ENCODE peak calls at places on chromosomes 6 and 20, in seven cellular contexts. W, N, R, V, I, F and Y are unnamed samples. For H3K36me3, the result is how much of the 10 kb centered on the place peaks cover.

GRCh38 chr6:53723331-53723730 is 57.8 kb upstream of the KLHL31 start:
- DNase-seq in I (no peak), V (no peak), F (no peak), R (no peak), N (no peak), W (no peak), Y (no peak)

GRCh38 chr6:38350882-38351281 is 288.8 kb downstream of the BTBD9 start:
- DNase-seq in R (no peak), V (no peak), F (no peak), W (no peak), I (no peak), N (peak), Y (no peak)

GRCh38 chr6:93468291-93468690 is 48.9 kb upstream of the EPHA7 start:
- DNase-seq in N (no peak), W (no peak), R (no peak), I (no peak), F (no peak), V (no peak), Y (no peak)

GRCh38 chr20:19936801-19937583 is 80.2 kb upstream of the NAA20 start:
- DNase-seq in N (no peak), R (no peak), F (peak), W (no peak), I (no peak), V (no peak), Y (no peak)

GRCh38 chr6:16765235-16765634 is 4.0 kb upstream of the ATXN1 start:
- DNase-seq in I (no peak), R (no peak), N (no peak), V (no peak), F (no peak), W (no peak), Y (no peak)

GRCh38 chr6:11902527-11902926 is 109.6 kb upstream of the HIVEP1 start:
- DNase-seq in F (no peak), R (no peak), I (no peak), W (no peak), N (no peak), V (no peak), Y (no peak)

GRCh38 chr6:36150283-36150682 is 20.0 kb downstream of the MAPK13 start:
- DNase-seq in R (no peak), V (no peak), W (no peak), I (no peak), N (no peak), F (no peak), Y (no peak)

GRCh38 chr6:11288065-11288464 is 55.6 kb upstream of the NEDD9 start:
- DNase-seq in N (no peak), F (no peak), R (no peak), I (peak), V (no peak), W (peak), Y (no peak)

GRCh38 chr20:40686434-40686882 is 2.6 kb downstream of the MAFB start:
- DNase-seq in R (no peak), W (no peak), I (no peak), F (no peak), N (no peak), V (no peak), Y (no peak)

GRCh38 chr6:10598084-10598960 is 77.2 kb downstream of the GCNT2 start:
- DNase-seq in R (no peak), V (no peak), I (no peak), N (no peak), F (no peak), W (no peak), Y (no peak)

GRCh38 chr20:57717797-57718196 is 8.0 kb upstream of the PMEPA1 start:
- DNase-seq in W (no peak), F (no peak), I (no peak), R (no peak), V (no peak), N (no peak), Y (no peak)

GRCh38 chr20:8858181-8858794 is 210.6 kb upstream of the PLCB4 start:
- DNase-seq in N (peak), R (no peak), I (no peak), W (no peak), F (peak), V (no peak), Y (no peak)

GRCh38 chr6:127879685-127880084 is 21.2 kb downstream of the THEMIS start:
- DNase-seq in I (no peak), V (no peak), W (no peak), F (no peak), N (peak), R (no peak), Y (no peak)

GRCh38 chr6:137233561-137234504 is 14.6 kb upstream of the IFNGR1 start:
- DNase-seq in W (no peak), I (no peak), N (peak), F (no peak), R (no peak), V (no peak), Y (no peak)

GRCh38 chr6:159056941-159057340 is 12.2 kb upstream of the TAGAP start:
- DNase-seq in R (no peak), V (no peak), W (no peak), I (no peak), F (no peak), N (no peak), Y (no peak)

GRCh38 chr6:155939253-155939652 is 483.6 kb upstream of the NOX3 start:
- DNase-seq in V (no peak), R (no peak), F (no peak), I (no peak), W (no peak), N (no peak), Y (no peak)

GRCh38 chr6:126957721-126958120 is 160.8 kb upstream of the RSPO3 start:
- DNase-seq in N (no peak), R (no peak), W (no peak), V (no peak), F (no peak), I (no peak), Y (no peak)

GRCh38 chr6:169723991-169724553 is at the start of gene PHF10:
- DNase-seq in F (peak), V (peak), N (no peak), R (no peak), I (no peak), W (no peak), Y (peak)

DNA sequence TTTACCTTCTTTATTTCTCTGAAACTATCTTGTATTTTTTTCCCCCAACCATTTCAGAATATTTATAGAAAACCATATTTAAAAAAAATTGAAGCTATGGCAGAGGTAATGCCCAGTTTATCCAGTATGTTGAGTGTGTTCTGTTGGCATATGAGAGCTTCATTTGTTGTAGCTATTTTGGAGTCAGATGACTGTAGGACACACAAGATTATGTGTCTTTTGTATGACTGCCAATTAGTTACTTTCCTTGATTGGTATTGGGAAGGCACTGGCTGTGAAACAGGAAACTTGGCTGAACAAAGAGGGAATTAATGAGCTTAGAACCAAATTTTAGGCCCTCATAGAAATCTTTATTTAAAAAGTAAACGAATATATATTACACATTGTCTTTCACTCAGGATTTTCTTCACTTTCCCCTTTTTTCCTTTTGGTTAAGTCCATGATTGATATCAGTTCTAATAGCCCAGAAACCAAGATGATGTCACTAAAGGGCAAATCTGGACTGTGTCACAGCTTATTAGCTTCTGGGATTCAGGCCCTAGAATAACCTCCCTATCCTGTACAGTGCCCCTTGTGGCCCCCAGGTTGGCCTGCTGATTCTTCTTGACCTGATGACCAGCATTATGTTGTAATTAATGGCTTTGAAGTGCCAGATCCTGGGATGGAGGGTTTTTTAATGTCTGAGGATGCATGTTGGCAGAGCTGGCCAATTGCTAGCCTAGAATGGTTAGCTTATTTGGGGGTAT is 10.1 kb downstream of the CDC5L start:
- DNase-seq in R (no peak), F (no peak), N (no peak), I (no peak), W (no peak), V (no peak), Y (no peak)
- TF ChIP-seq CTCF in R (peak), F (no peak), N (no peak), I (no peak), W (no peak), V (no peak), Y (no peak)

GRCh38 chr6:40672118-40672517 is 85.0 kb upstream of the LRFN2 start:
- DNase-seq in N (no peak), V (no peak), I (no peak), W (no peak), F (no peak), R (no peak), Y (no peak)
- TF ChIP-seq POLR2A in N (no peak), V (no peak), I (no peak), W (no peak), F (no peak), R (no peak), Y (no peak)

DNA sequence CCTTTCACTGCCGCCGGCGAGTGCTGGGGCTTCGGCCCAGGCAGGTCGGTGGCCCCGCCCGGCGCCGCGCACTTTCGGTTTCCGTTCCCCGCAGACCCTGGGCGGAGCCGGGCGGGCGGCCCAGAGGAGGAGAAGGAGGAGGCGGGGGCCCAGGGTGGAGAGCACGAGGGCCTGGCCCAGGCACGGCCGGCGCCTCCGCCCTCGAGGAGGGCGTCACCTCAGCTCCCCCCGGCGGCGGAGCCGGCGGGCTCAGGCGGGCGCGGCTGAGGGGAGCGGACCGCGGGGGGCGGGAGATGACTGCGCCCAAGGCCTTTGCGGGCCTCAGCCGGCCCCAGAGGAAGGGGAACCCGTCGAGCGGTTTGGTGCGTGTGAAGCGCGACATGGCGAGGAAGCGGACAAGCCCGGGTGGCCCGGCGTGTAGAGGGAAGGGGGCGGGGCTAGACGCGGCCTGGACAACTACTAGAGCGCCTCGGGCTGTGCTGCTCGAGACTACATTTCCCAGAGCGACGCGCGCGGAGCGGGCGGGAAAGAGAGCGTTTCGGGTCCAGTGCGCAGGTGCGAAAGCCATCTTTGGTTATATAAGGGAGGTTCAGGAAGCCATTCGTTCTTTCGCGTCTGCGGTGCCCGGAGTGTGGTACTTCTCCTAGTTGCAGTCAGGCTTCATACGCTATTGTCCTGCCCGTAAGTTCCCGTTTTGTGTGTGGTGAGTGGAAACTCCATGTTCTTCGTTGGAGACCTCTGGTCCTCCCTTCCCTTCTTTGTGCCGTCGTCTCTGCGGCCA is at the start of gene ZNFX1:
- DNase-seq in I (peak), R (peak), V (peak), W (peak), N (peak), F (peak), Y (peak)
- H3K36me3 ChIP-seq in I (under half), R (half or more), V (under half), W (under half), N (half or more), F (under half), Y (half or more)

GRCh38 chr20:50306478-50307423 is 116.1 kb downstream of the CEBPB start:
- DNase-seq in F (peak), N (no peak), I (no peak), V (peak), R (no peak), W (no peak), Y (no peak)

GRCh38 chr20:50308166-50308512 is 117.5 kb downstream of the CEBPB start:
- DNase-seq in I (peak), N (no peak), W (no peak), R (no peak), V (no peak), F (no peak), Y (no peak)

GRCh38 chr20:50309280-50309763 is 118.7 kb downstream of the CEBPB start:
- DNase-seq in I (no peak), W (no peak), V (no peak), N (peak), F (no peak), R (no peak), Y (no peak)

GRCh38 chr20:50309764-50310672 is 119.4 kb downstream of the CEBPB start:
- DNase-seq in F (peak), R (no peak), N (no peak), I (no peak), W (no peak), V (no peak), Y (no peak)

GRCh38 chr20:50308513-50309279 is 118.1 kb downstream of the CEBPB start:
- DNase-seq in N (peak), I (peak), F (peak), W (peak), R (peak), V (peak), Y (peak)
- TF ChIP-seq CTCF in N (peak), I (no peak), F (no peak), W (no peak), R (no peak), V (no peak), Y (no peak)

DNA sequence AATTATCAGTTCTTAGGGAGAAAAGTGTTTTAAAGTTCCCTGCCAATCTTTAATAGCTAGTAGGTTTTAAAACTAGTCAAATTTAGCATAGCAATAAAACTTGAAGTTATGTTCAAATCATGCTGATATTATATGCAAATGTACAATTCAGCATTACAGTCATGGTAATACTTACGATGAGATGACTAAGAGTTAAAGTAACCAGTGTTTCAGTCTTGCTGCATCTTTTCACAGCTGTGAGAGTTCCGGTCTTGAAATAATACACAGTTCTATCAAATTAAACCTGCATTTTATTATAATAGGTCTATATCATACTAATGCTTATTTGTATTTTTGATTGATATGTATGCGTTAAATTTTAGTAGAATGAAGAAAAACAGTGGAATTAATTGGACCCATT is 26.1 kb downstream of the POPDC3 start:
- DNase-seq in F (no peak), V (no peak), R (no peak), W (no peak), I (no peak), N (no peak), Y (no peak)
- TF ChIP-seq POLR2A in F (no peak), V (no peak), R (no peak), W (no peak), I (no peak), N (no peak), Y (no peak)

GRCh38 chr6:110690916-110691315 is 124.4 kb downstream of the CDK19 start:
- DNase-seq in W (no peak), F (no peak), I (no peak), R (no peak), V (no peak), N (no peak), Y (no peak)

GRCh38 chr6:110689275-110689935 is 125.9 kb downstream of the CDK19 start:
- DNase-seq in F (no peak), V (no peak), I (no peak), W (no peak), N (no peak), R (no peak), Y (no peak)

GRCh38 chr6:110690106-110690654 is 125.1 kb downstream of the CDK19 start:
- DNase-seq in W (no peak), I (no peak), N (no peak), R (no peak), V (no peak), F (no peak), Y (no peak)

GRCh38 chr6:110693296-110693695 is 122.0 kb downstream of the CDK19 start:
- DNase-seq in W (no peak), I (no peak), F (no peak), R (no peak), V (no peak), N (no peak), Y (no peak)

DNA sequence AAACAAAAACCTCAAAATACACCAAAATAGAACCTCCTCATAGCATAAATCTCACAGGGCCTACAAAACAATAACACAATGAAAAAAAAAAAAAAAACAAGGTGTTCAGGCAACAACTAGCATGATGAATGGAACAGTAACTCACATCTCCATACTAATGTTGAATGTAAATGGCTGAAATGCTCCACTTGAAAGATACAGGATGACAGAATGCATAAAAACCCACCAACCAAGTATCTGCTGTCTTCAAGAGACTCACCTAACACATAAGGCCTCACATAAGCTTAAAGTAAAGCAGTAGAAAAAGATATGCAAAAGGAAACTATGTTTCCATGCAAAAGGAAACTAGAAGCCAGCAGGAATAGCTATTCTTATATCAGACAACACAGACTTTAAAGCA is 121.3 kb downstream of the CDK19 start:
- DNase-seq in V (no peak), R (no peak), F (no peak), I (no peak), W (no peak), N (no peak), Y (no peak)
- H3K36me3 ChIP-seq in V (under half), R (under half), F (under half), I (under half), W (under half), N (under half), Y (under half)

GRCh38 chr20:5070081-5070480 is 49.7 kb downstream of the PCNA start:
- DNase-seq in W (no peak), F (no peak), V (no peak), N (no peak), I (no peak), R (no peak), Y (no peak)
- TF ChIP-seq CTCF in W (no peak), F (no peak), V (no peak), N (no peak), I (no peak), R (no peak), Y (no peak)

GRCh38 chr6:32177182-32177787 is 920 bp upstream of the RNF5 start:
- DNase-seq in V (no peak), N (no peak), F (peak), R (no peak), I (peak), W (peak), Y (no peak)
- TF ChIP-seq POLR2A in V (peak), N (peak), F (peak), R (peak), I (peak), W (peak), Y (peak)

GRCh38 chr6:73484438-73484837 is 22.9 kb downstream of the MTO1 start:
- DNase-seq in V (no peak), F (no peak), I (no peak), N (no peak), R (no peak), W (no peak), Y (no peak)
- H3K36me3 ChIP-seq in V (under half), F (under half), I (half or more), N (under half), R (half or more), W (under half), Y (half or more)

GRCh38 chr6:30687659-30688431 is 1.4 kb upstream of the PPP1R18 start:
- DNase-seq in W (no peak), F (no peak), V (peak), N (peak), I (peak), R (no peak), Y (no peak)

GRCh38 chr6:30689985-30690384 is 799 bp downstream of the NRM start:
- DNase-seq in V (peak), I (no peak), W (no peak), F (no peak), R (no peak), N (no peak), Y (no peak)

GRCh38 chr6:30688569-30688968 is 2.1 kb upstream of the PPP1R18 start:
- DNase-seq in W (no peak), N (no peak), R (no peak), I (no peak), V (peak), F (no peak), Y (no peak)

GRCh38 chr6:30690403-30691207 is at the start of gene NRM:
- DNase-seq in N (peak), I (peak), R (no peak), V (peak), F (peak), W (peak), Y (peak)

GRCh38 chr6:30689022-30689865 is 1.5 kb downstream of the NRM start:
- DNase-seq in R (no peak), V (peak), N (no peak), W (no peak), F (no peak), I (peak), Y (no peak)
- TF ChIP-seq CTCF in R (no peak), V (no peak), N (no peak), W (no peak), F (no peak), I (no peak), Y (no peak)